ENCODE peak calls at places on chromosome 21, in four cellular contexts. H is AG09309, R is uterus, X is cardiac fibroblast. F is an unnamed sample.
A peak's percentile ranks its signal among the peaks of the same experiment; 100 is the strongest.

GRCh38 chr21:38712076-38712475 is 93.7 kb upstream of the ETS2 start:
- DNase-seq in X (peak; percentile 62), R (no peak), H (no peak), F (peak; percentile 23)

GRCh38 chr21:46491553-46491952 is 32.9 kb downstream of the DIP2A start:
- DNase-seq in R (no peak), H (no peak), X (no peak), F (no peak)

GRCh38 chr21:28393279-28393678 is 599.4 kb downstream of the LTN1 start:
- DNase-seq in X (no peak), H (no peak), R (no peak), F (no peak)

GRCh38 chr21:38223893-38224540 is 32.8 kb upstream of the KCNJ15 start:
- DNase-seq in X (peak; percentile 57), R (no peak), H (no peak), F (no peak)

GRCh38 chr21:37496972-37497371 is 130.4 kb downstream of the DYRK1A start:
- DNase-seq in H (no peak), X (peak; percentile 39), R (no peak), F (no peak)

GRCh38 chr21:15421521-15421920 is 308.3 kb upstream of the USP25 start:
- DNase-seq in R (no peak), H (no peak), X (no peak), F (no peak)

GRCh38 chr21:43295016-43295958 is 126.5 kb downstream of the CRYAA start:
- DNase-seq in H (no peak), R (no peak), X (no peak), F (no peak)

GRCh38 chr21:32772281-32773047 is 909 bp upstream of the PAXBP1 start:
- DNase-seq in X (peak; percentile 46), H (no peak), R (no peak), F (no peak)

GRCh38 chr21:42545745-42546144 is 32.1 kb downstream of the SLC37A1 start:
- DNase-seq in R (no peak), X (no peak), H (no peak), F (no peak)

GRCh38 chr21:41899431-41900202 is 20.5 kb upstream of the PRDM15 start:
- DNase-seq in H (no peak), R (no peak), X (no peak), F (no peak)

GRCh38 chr21:42056996-42057689 is 14.0 kb upstream of the UMODL1 start:
- DNase-seq in R (no peak), X (peak; percentile 31), H (peak; percentile 92), F (peak; percentile 97)

GRCh38 chr21:21200939-21201610 is 202.9 kb downstream of the NCAM2 start:
- DNase-seq in R (no peak), H (no peak), X (peak; percentile 65), F (no peak)

GRCh38 chr21:37682908-37683307 is 233.3 kb downstream of the KCNJ6 start:
- DNase-seq in R (no peak), X (peak; percentile 28), H (no peak), F (no peak)

GRCh38 chr21:30194701-30195299 is 21.1 kb downstream of the CLDN8 start:
- DNase-seq in R (no peak), X (peak; percentile 57), H (no peak), F (peak; percentile 4)

GRCh38 chr21:31665397-31665796 is 5.9 kb downstream of the SOD1 start:
- DNase-seq in X (peak; percentile 15), R (no peak), H (no peak), F (no peak)

GRCh38 chr21:16388911-16389515 is 659.2 kb downstream of the USP25 start:
- DNase-seq in R (no peak), X (no peak), H (no peak), F (no peak)

GRCh38 chr21:39181205-39181818 is 1.9 kb downstream of the PSMG1 start:
- DNase-seq in X (no peak), H (no peak), R (no peak), F (no peak)

GRCh38 chr21:41711416-41712023 is 55.3 kb downstream of the RIPK4 start:
- DNase-seq in R (no peak), X (no peak), H (no peak), F (no peak)

GRCh38 chr21:16534408-16535099 is 804.8 kb downstream of the USP25 start:
- DNase-seq in X (peak; percentile 85), R (peak; percentile 84), H (peak; percentile 42), F (peak; percentile 77)

GRCh38 chr21:37936010-37936785 is 19.9 kb upstream of the KCNJ6 start:
- DNase-seq in H (no peak), X (no peak), R (no peak), F (no peak)

GRCh38 chr21:15430577-15430976 is 299.2 kb upstream of the USP25 start:
- DNase-seq in R (no peak), X (peak; percentile 76), H (no peak), F (no peak)

GRCh38 chr21:42539931-42540343 is 26.3 kb downstream of the SLC37A1 start:
- DNase-seq in H (no peak), R (no peak), X (no peak), F (no peak)

GRCh38 chr21:42844411-42845113 is 34.8 kb downstream of the WDR4 start:
- DNase-seq in H (no peak), X (no peak), R (no peak), F (no peak)

GRCh38 chr21:14737922-14738321 is 191.8 kb upstream of the SAMSN1 start:
- DNase-seq in H (no peak), X (peak; percentile 84), R (no peak), F (peak; percentile 9)

GRCh38 chr21:14536929-14537328 is 9.2 kb downstream of the SAMSN1 start:
- DNase-seq in X (no peak), R (no peak), H (no peak), F (no peak)

GRCh38 chr21:28074676-28075075 is 918.0 kb downstream of the LTN1 start:
- DNase-seq in H (no peak), X (no peak), R (no peak), F (no peak)

GRCh38 chr21:25092441-25093011 is 514.8 kb downstream of the MRPL39 start:
- DNase-seq in R (no peak), H (no peak), X (no peak), F (no peak)

GRCh38 chr21:31161157-31161556 is 122.9 kb upstream of the KRTAP19-8 start:
- DNase-seq in X (no peak), R (no peak), H (no peak), F (peak; percentile 56)

GRCh38 chr21:30943920-30944319 is 62.5 kb upstream of the KRTAP11-1 start:
- DNase-seq in X (no peak), R (no peak), H (no peak), F (no peak)

GRCh38 chr21:42703936-42704335 is 50.5 kb downstream of the PDE9A start:
- DNase-seq in R (no peak), H (no peak), X (no peak), F (no peak)

GRCh38 chr21:38342734-38343133 is 85.9 kb downstream of the KCNJ15 start:
- DNase-seq in H (no peak), X (peak; percentile 28), R (no peak), F (no peak)

DNA sequence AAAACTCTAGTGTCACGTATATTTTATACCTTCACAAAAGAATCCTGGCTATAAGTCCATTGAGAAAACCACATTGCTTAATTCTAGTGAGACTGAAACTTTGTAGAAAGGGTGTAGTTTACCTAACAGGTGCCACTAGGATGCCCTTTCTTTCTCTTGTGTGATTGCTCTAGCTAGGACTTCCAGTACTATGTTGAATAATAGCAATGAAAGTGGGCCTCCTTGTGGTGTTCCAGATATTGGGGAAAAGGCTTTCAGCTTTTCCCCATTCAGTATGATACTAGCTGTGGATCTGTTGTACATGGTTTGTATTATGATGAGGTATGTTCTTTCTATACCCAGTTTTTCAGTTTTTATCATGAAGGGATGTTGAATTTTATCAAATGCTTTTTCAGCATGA is 39.7 kb upstream of the CHODL start:
- DNase-seq in X (no peak), H (no peak), R (no peak), F (no peak)
- TF ChIP-seq CTCF in X (no peak), H (no peak), R (no peak), F (no peak)

GRCh38 chr21:35441868-35442582 is 392.9 kb upstream of the RUNX1 start:
- DNase-seq in R (no peak), H (no peak), X (no peak), F (no peak)
- TF ChIP-seq CTCF in R (no peak), H (no peak), X (no peak), F (peak; percentile 10)

GRCh38 chr21:17726047-17726446 is 93.1 kb downstream of the C21orf91 start:
- DNase-seq in X (peak; percentile 5), H (no peak), R (no peak), F (no peak)
- TF ChIP-seq CTCF in X (peak; percentile 6), H (peak; percentile 4), R (no peak), F (peak; percentile 18)

GRCh38 chr21:26842976-26843911 is 2.0 kb downstream of the ADAMTS1 start:
- DNase-seq in H (peak; percentile 86), R (peak; percentile 96), X (peak; percentile 98), F (peak; percentile 95)
- TF ChIP-seq CTCF in H (peak; percentile 46), R (peak; percentile 19), X (peak; percentile 39), F (peak; percentile 45)

GRCh38 chr21:45336535-45336810 is 48.8 kb upstream of the POFUT2 start:
- DNase-seq in R (no peak), H (no peak), X (no peak), F (no peak)

GRCh38 chr21:45335761-45336534 is 48.3 kb upstream of the POFUT2 start:
- DNase-seq in X (no peak), R (no peak), H (no peak), F (no peak)

GRCh38 chr21:45338326-45339017 is 50.8 kb upstream of the POFUT2 start:
- DNase-seq in X (no peak), H (no peak), R (no peak), F (no peak)

GRCh38 chr21:45335151-45335760 is 47.6 kb upstream of the POFUT2 start:
- DNase-seq in X (no peak), R (no peak), H (no peak), F (no peak)

DNA sequence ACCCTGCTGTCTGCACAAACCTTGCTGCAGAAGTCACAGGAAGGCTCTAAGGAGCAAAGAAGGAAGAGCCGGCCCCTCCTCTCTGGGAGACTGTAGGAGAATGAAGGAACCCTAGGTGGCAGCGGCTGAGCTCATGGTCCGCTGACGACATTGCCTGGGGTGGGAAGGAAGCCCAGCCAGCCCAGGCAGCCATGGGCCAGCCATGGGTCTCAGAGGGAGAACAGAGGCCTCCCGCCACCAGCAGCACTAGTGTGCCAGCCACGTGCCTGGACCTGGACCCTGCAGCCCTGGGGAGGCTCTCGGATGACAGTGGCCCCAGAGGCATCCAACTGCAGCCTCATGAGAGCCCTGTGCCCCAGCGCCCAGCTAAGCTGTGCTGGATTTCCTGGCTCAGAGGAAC is 49.2 kb upstream of the POFUT2 start:
- DNase-seq in X (no peak), H (no peak), R (no peak), F (no peak)
- TF ChIP-seq CTCF in X (no peak), H (no peak), R (no peak), F (no peak)

DNA sequence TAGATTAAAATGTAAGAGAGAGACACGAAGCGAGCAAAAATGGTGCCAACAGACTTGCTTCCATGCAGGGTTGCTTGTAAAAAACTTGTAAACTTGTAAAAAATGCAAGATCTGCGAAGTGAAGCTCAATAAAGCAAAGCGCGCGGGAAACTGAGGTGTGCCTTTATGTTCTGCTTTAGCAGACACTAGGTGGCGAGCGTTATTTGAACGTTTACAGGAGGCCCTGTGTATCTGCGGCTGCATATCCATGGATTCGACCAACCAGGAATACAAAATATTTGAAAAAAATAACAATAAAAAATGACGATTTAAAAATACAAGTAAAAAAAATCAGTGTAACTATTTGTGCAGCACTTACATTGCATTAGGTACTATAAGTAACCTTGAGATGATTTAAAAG is 1.5 kb downstream of the UBE2G2 start:
- DNase-seq in R (no peak), H (no peak), X (peak; percentile 72), F (no peak)
- TF ChIP-seq CTCF in R (peak; percentile 18), H (peak; percentile 63), X (peak; percentile 41), F (peak; percentile 49)